ENCODE peak calls at places on chromosomes 7 and 10, in five cellular contexts. One of them, this sample, is unnamed.

GRCh38 chr10:91247360-91248111 is 27.1 kb downstream of the PCGF5 start:
- DNase-seq in Karpas-422: no peak
- DNase-seq in CD8-positive, alpha-beta memory T cell: no peak
- DNase-seq in tibial nerve: no peak
- DNase-seq in heart right ventricle: no peak
- DNase-seq in this sample: no peak

GRCh38 chr7:108146070-108146842 is 16.1 kb upstream of the LAMB4 start:
- DNase-seq in heart right ventricle: no peak
- DNase-seq in Karpas-422: peak
- DNase-seq in tibial nerve: peak
- DNase-seq in CD8-positive, alpha-beta memory T cell: no peak
- DNase-seq in this sample: peak

GRCh38 chr10:95560288-95561199 is 627 bp downstream of the SORBS1 start:
- DNase-seq in tibial nerve: no peak
- DNase-seq in heart right ventricle: peak
- DNase-seq in Karpas-422: peak
- DNase-seq in CD8-positive, alpha-beta memory T cell: peak
- DNase-seq in this sample: no peak

GRCh38 chr7:151178831-151179230 is 8.2 kb downstream of the ASB10 start:
- DNase-seq in heart right ventricle: no peak
- DNase-seq in Karpas-422: no peak
- DNase-seq in tibial nerve: no peak
- DNase-seq in CD8-positive, alpha-beta memory T cell: no peak
- DNase-seq in this sample: no peak

GRCh38 chr7:75727881-75728592 is 10.7 kb downstream of the HIP1 start:
- DNase-seq in Karpas-422: no peak
- DNase-seq in tibial nerve: peak
- DNase-seq in heart right ventricle: peak
- DNase-seq in CD8-positive, alpha-beta memory T cell: peak
- DNase-seq in this sample: no peak

GRCh38 chr7:18086165-18087030 is 58.8 kb upstream of the PRPS1L1 start:
- DNase-seq in tibial nerve: no peak
- DNase-seq in heart right ventricle: peak
- DNase-seq in CD8-positive, alpha-beta memory T cell: no peak
- DNase-seq in Karpas-422: no peak
- DNase-seq in this sample: no peak

GRCh38 chr7:128902761-128903585 is 7.5 kb downstream of the KCP start:
- DNase-seq in Karpas-422: no peak
- DNase-seq in heart right ventricle: no peak
- DNase-seq in tibial nerve: no peak
- DNase-seq in CD8-positive, alpha-beta memory T cell: no peak
- DNase-seq in this sample: no peak

GRCh38 chr7:132858251-132858650 is 223.6 kb downstream of the CHCHD3 start:
- DNase-seq in tibial nerve: no peak
- DNase-seq in heart right ventricle: no peak
- DNase-seq in Karpas-422: no peak
- DNase-seq in CD8-positive, alpha-beta memory T cell: no peak
- DNase-seq in this sample: no peak

GRCh38 chr10:16381083-16381482 is 55.7 kb upstream of the PTER start:
- DNase-seq in heart right ventricle: no peak
- DNase-seq in tibial nerve: no peak
- DNase-seq in CD8-positive, alpha-beta memory T cell: no peak
- DNase-seq in Karpas-422: no peak
- DNase-seq in this sample: no peak

GRCh38 chr10:14586901-14587300 is 187.8 kb downstream of the FAM107B start:
- DNase-seq in tibial nerve: no peak
- DNase-seq in Karpas-422: no peak
- DNase-seq in heart right ventricle: no peak
- DNase-seq in CD8-positive, alpha-beta memory T cell: peak
- DNase-seq in this sample: no peak

GRCh38 chr7:128073671-128074070 is 42.4 kb upstream of the LRRC4 start:
- DNase-seq in tibial nerve: no peak
- DNase-seq in heart right ventricle: no peak
- DNase-seq in CD8-positive, alpha-beta memory T cell: no peak
- DNase-seq in Karpas-422: no peak
- DNase-seq in this sample: no peak

GRCh38 chr10:110336111-110336721 is 31.5 kb upstream of the SMNDC1 start:
- DNase-seq in heart right ventricle: no peak
- DNase-seq in tibial nerve: no peak
- DNase-seq in CD8-positive, alpha-beta memory T cell: no peak
- DNase-seq in Karpas-422: no peak
- DNase-seq in this sample: no peak

GRCh38 chr7:33107136-33108066 is 1.8 kb downstream of the RP9 start:
- DNase-seq in heart right ventricle: no peak
- DNase-seq in CD8-positive, alpha-beta memory T cell: peak
- DNase-seq in Karpas-422: peak
- DNase-seq in tibial nerve: no peak
- DNase-seq in this sample: no peak

GRCh38 chr10:57696641-57697040 is 571.1 kb downstream of the IPMK start:
- DNase-seq in tibial nerve: no peak
- DNase-seq in CD8-positive, alpha-beta memory T cell: no peak
- DNase-seq in Karpas-422: no peak
- DNase-seq in heart right ventricle: no peak
- DNase-seq in this sample: no peak

GRCh38 chr7:27124096-27124978 is 6.2 kb downstream of the HOXA4 start:
- DNase-seq in CD8-positive, alpha-beta memory T cell: no peak
- DNase-seq in Karpas-422: no peak
- DNase-seq in heart right ventricle: no peak
- DNase-seq in tibial nerve: no peak
- DNase-seq in this sample: no peak

GRCh38 chr7:5382281-5383041 is 41.2 kb downstream of the TNRC18 start:
- DNase-seq in tibial nerve: no peak
- DNase-seq in heart right ventricle: no peak
- DNase-seq in CD8-positive, alpha-beta memory T cell: no peak
- DNase-seq in Karpas-422: no peak
- DNase-seq in this sample: peak

GRCh38 chr10:62386401-62387320 is 12.5 kb downstream of the ZNF365 start:
- DNase-seq in tibial nerve: no peak
- DNase-seq in Karpas-422: no peak
- DNase-seq in heart right ventricle: no peak
- DNase-seq in CD8-positive, alpha-beta memory T cell: no peak
- DNase-seq in this sample: no peak

GRCh38 chr7:153061913-153062528 is 302.5 kb downstream of the ACTR3B start:
- DNase-seq in Karpas-422: peak
- DNase-seq in CD8-positive, alpha-beta memory T cell: no peak
- DNase-seq in heart right ventricle: no peak
- DNase-seq in tibial nerve: no peak
- DNase-seq in this sample: no peak

GRCh38 chr10:51092402-51092801 is 18.1 kb downstream of the PRKG1 start:
- DNase-seq in tibial nerve: peak
- DNase-seq in heart right ventricle: peak
- DNase-seq in CD8-positive, alpha-beta memory T cell: no peak
- DNase-seq in Karpas-422: peak
- DNase-seq in this sample: no peak

GRCh38 chr10:100355069-100355468 is 8.0 kb downstream of the SCD start:
- DNase-seq in tibial nerve: no peak
- DNase-seq in heart right ventricle: no peak
- DNase-seq in CD8-positive, alpha-beta memory T cell: no peak
- DNase-seq in Karpas-422: no peak
- DNase-seq in this sample: no peak

GRCh38 chr7:156473476-156474240 is 166.9 kb upstream of the RNF32 start:
- DNase-seq in heart right ventricle: no peak
- DNase-seq in Karpas-422: peak
- DNase-seq in CD8-positive, alpha-beta memory T cell: no peak
- DNase-seq in tibial nerve: no peak
- DNase-seq in this sample: no peak

GRCh38 chr7:128893251-128894100 is 17.0 kb downstream of the KCP start:
- DNase-seq in Karpas-422: no peak
- DNase-seq in heart right ventricle: no peak
- DNase-seq in CD8-positive, alpha-beta memory T cell: no peak
- DNase-seq in tibial nerve: no peak
- DNase-seq in this sample: no peak

GRCh38 chr7:158581440-158582088 is 6.1 kb downstream of the PTPRN2 start:
- DNase-seq in tibial nerve: no peak
- DNase-seq in heart right ventricle: no peak
- DNase-seq in Karpas-422: peak
- DNase-seq in CD8-positive, alpha-beta memory T cell: no peak
- DNase-seq in this sample: no peak

GRCh38 chr10:77463499-77463898 is 174.1 kb downstream of the KCNMA1 start:
- DNase-seq in tibial nerve: no peak
- DNase-seq in CD8-positive, alpha-beta memory T cell: no peak
- DNase-seq in Karpas-422: no peak
- DNase-seq in heart right ventricle: no peak
- DNase-seq in this sample: no peak

GRCh38 chr7:55028011-55028410 is 9.2 kb downstream of the EGFR start:
- DNase-seq in Karpas-422: no peak
- DNase-seq in tibial nerve: no peak
- DNase-seq in CD8-positive, alpha-beta memory T cell: no peak
- DNase-seq in heart right ventricle: no peak
- DNase-seq in this sample: no peak

GRCh38 chr7:15749631-15750030 is 63.1 kb upstream of the MEOX2 start:
- DNase-seq in tibial nerve: no peak
- DNase-seq in CD8-positive, alpha-beta memory T cell: no peak
- DNase-seq in heart right ventricle: no peak
- DNase-seq in Karpas-422: no peak
- DNase-seq in this sample: no peak

GRCh38 chr7:143408686-143409551 is at the start of gene EPHA1:
- DNase-seq in tibial nerve: no peak
- DNase-seq in CD8-positive, alpha-beta memory T cell: peak
- DNase-seq in heart right ventricle: no peak
- DNase-seq in Karpas-422: peak
- DNase-seq in this sample: no peak

GRCh38 chr7:143408247-143408685 is 390 bp downstream of the EPHA1 start:
- DNase-seq in heart right ventricle: no peak
- DNase-seq in tibial nerve: no peak
- DNase-seq in CD8-positive, alpha-beta memory T cell: no peak
- DNase-seq in Karpas-422: no peak
- DNase-seq in this sample: no peak

GRCh38 chr7:143407296-143408246 is 1.1 kb downstream of the EPHA1 start:
- DNase-seq in Karpas-422: no peak
- DNase-seq in tibial nerve: no peak
- DNase-seq in heart right ventricle: no peak
- DNase-seq in CD8-positive, alpha-beta memory T cell: peak
- DNase-seq in this sample: no peak

GRCh38 chr7:143405671-143406352 is 2.8 kb downstream of the EPHA1 start:
- DNase-seq in tibial nerve: no peak
- DNase-seq in CD8-positive, alpha-beta memory T cell: no peak
- DNase-seq in heart right ventricle: no peak
- DNase-seq in Karpas-422: no peak
- DNase-seq in this sample: no peak

DNA sequence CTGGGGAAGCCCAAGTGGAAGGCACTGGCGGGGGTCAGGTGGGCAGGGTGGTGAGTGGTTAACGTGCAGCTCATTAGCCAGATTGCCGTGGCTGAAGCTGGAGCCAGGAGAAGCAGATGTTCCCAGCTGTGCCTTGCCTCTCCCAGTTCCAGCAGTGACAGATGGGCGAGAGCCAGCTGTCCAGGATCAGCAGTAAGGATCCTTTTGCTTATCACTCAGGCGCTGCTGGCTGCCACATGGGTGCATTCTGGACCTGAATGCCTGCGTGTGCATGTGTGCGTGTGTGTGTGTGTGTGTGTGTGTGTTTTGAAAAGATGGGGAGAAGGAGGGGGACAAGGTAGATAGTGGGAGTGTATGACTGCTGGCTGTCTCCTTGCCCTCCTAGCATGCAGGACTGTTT is 3.5 kb downstream of the EPHA1 start:
- DNase-seq in Karpas-422: no peak
- DNase-seq in CD8-positive, alpha-beta memory T cell: no peak
- DNase-seq in heart right ventricle: peak
- DNase-seq in tibial nerve: no peak
- DNase-seq in this sample: no peak
- H3K4me3 ChIP-seq in Karpas-422: no peak
- H3K4me3 ChIP-seq in CD8-positive, alpha-beta memory T cell: no peak
- H3K4me3 ChIP-seq in heart right ventricle: no peak
- H3K4me3 ChIP-seq in tibial nerve: no peak
- H3K4me3 ChIP-seq in this sample: no peak

GRCh38 chr10:103921248-103921647 is 3.3 kb upstream of the STN1 start:
- DNase-seq in CD8-positive, alpha-beta memory T cell: no peak
- DNase-seq in heart right ventricle: no peak
- DNase-seq in tibial nerve: no peak
- DNase-seq in Karpas-422: no peak
- DNase-seq in this sample: no peak

GRCh38 chr10:103923502-103923901 is 5.5 kb upstream of the STN1 start:
- DNase-seq in Karpas-422: no peak
- DNase-seq in heart right ventricle: no peak
- DNase-seq in CD8-positive, alpha-beta memory T cell: no peak
- DNase-seq in tibial nerve: no peak
- DNase-seq in this sample: no peak

GRCh38 chr10:103919648-103920025 is 1.7 kb upstream of the STN1 start:
- DNase-seq in CD8-positive, alpha-beta memory T cell: no peak
- DNase-seq in tibial nerve: no peak
- DNase-seq in heart right ventricle: no peak
- DNase-seq in Karpas-422: no peak
- DNase-seq in this sample: no peak

GRCh38 chr10:103922659-103923058 is 4.7 kb upstream of the STN1 start:
- DNase-seq in Karpas-422: no peak
- DNase-seq in tibial nerve: no peak
- DNase-seq in heart right ventricle: no peak
- DNase-seq in CD8-positive, alpha-beta memory T cell: no peak
- DNase-seq in this sample: no peak

GRCh38 chr10:103921750-103922195 is 3.8 kb upstream of the STN1 start:
- DNase-seq in CD8-positive, alpha-beta memory T cell: no peak
- DNase-seq in heart right ventricle: no peak
- DNase-seq in Karpas-422: peak
- DNase-seq in tibial nerve: no peak
- DNase-seq in this sample: no peak
- H3K4me3 ChIP-seq in CD8-positive, alpha-beta memory T cell: no peak
- H3K4me3 ChIP-seq in heart right ventricle: no peak
- H3K4me3 ChIP-seq in Karpas-422: no peak
- H3K4me3 ChIP-seq in tibial nerve: no peak
- H3K4me3 ChIP-seq in this sample: no peak

GRCh38 chr10:8044331-8044907 is 10.1 kb upstream of the GATA3 start:
- DNase-seq in tibial nerve: no peak
- DNase-seq in Karpas-422: no peak
- DNase-seq in CD8-positive, alpha-beta memory T cell: no peak
- DNase-seq in heart right ventricle: no peak
- DNase-seq in this sample: no peak
- H3K4me3 ChIP-seq in tibial nerve: no peak
- H3K4me3 ChIP-seq in Karpas-422: no peak
- H3K4me3 ChIP-seq in CD8-positive, alpha-beta memory T cell: peak
- H3K4me3 ChIP-seq in heart right ventricle: no peak
- H3K4me3 ChIP-seq in this sample: no peak

DNA sequence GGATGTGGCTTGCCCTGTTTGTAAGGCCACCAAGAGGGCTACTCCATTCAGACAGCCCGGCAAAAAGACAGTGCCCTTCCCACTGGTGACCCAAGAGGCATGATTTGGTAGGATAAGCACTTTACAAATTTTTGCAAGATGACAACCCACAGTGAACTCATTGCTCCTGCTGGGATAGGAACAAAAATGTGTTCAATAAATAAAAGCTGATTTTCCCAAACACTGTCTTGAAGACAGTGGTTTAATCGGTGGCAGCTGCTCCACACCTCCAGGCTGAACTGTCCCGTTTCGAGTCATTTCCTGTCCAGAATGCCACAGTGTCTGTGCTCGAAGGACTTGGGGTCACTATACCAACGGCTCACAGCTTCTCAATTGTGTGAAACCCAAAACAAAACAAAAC is 45.1 kb upstream of the NPTX2 start:
- DNase-seq in CD8-positive, alpha-beta memory T cell: no peak
- DNase-seq in heart right ventricle: no peak
- DNase-seq in Karpas-422: no peak
- DNase-seq in tibial nerve: no peak
- DNase-seq in this sample: no peak
- H3K4me3 ChIP-seq in CD8-positive, alpha-beta memory T cell: no peak
- H3K4me3 ChIP-seq in heart right ventricle: no peak
- H3K4me3 ChIP-seq in Karpas-422: no peak
- H3K4me3 ChIP-seq in tibial nerve: no peak
- H3K4me3 ChIP-seq in this sample: no peak

GRCh38 chr10:29381230-29381563 is 92.3 kb downstream of the LYZL1 start:
- DNase-seq in tibial nerve: no peak
- DNase-seq in heart right ventricle: no peak
- DNase-seq in Karpas-422: no peak
- DNase-seq in CD8-positive, alpha-beta memory T cell: no peak
- DNase-seq in this sample: no peak
- H3K4me3 ChIP-seq in tibial nerve: no peak
- H3K4me3 ChIP-seq in heart right ventricle: no peak
- H3K4me3 ChIP-seq in Karpas-422: no peak
- H3K4me3 ChIP-seq in CD8-positive, alpha-beta memory T cell: no peak
- H3K4me3 ChIP-seq in this sample: no peak